ENCODE peak calls at places on chromosomes 1 and 21, in four cellular contexts. One of them, this sample, is unnamed. For H3K36me3, the result is how much of the 10 kb centered on the place peaks cover.

GRCh38 chr1:226938903-226939438 is 1.1 kb upstream of the COQ8A start:
- DNase-seq in thyroid gland: no peak
- DNase-seq in kidney: no peak
- DNase-seq in cardiac muscle cell: no peak
- DNase-seq in this sample: no peak

GRCh38 chr1:229884765-229885164 is 182.3 kb upstream of the GALNT2 start:
- DNase-seq in thyroid gland: no peak
- DNase-seq in kidney: no peak
- DNase-seq in cardiac muscle cell: peak
- DNase-seq in this sample: no peak

GRCh38 chr1:27562483-27563406 is 41.2 kb downstream of the AHDC1 start:
- DNase-seq in cardiac muscle cell: no peak
- DNase-seq in kidney: no peak
- DNase-seq in thyroid gland: no peak
- DNase-seq in this sample: no peak

GRCh38 chr1:12604986-12605385 is 13.0 kb downstream of the DHRS3 start:
- DNase-seq in cardiac muscle cell: no peak
- DNase-seq in kidney: no peak
- DNase-seq in thyroid gland: no peak
- DNase-seq in this sample: no peak

GRCh38 chr1:205774277-205775014 is 836 bp downstream of the RAB29 start:
- DNase-seq in kidney: no peak
- DNase-seq in cardiac muscle cell: peak
- DNase-seq in thyroid gland: peak
- DNase-seq in this sample: peak

GRCh38 chr1:162772571-162773154 is 17.8 kb upstream of the HSD17B7 start:
- DNase-seq in kidney: no peak
- DNase-seq in cardiac muscle cell: no peak
- DNase-seq in thyroid gland: no peak
- DNase-seq in this sample: no peak

GRCh38 chr1:182993746-182994145 is 29.5 kb upstream of the LAMC1 start:
- DNase-seq in kidney: no peak
- DNase-seq in cardiac muscle cell: no peak
- DNase-seq in thyroid gland: no peak
- DNase-seq in this sample: no peak

GRCh38 chr1:22383526-22384291 is 67.9 kb upstream of the ZBTB40 start:
- DNase-seq in cardiac muscle cell: no peak
- DNase-seq in kidney: no peak
- DNase-seq in thyroid gland: no peak
- DNase-seq in this sample: no peak

GRCh38 chr1:243402868-243403267 is 147.0 kb downstream of the SDCCAG8 start:
- DNase-seq in kidney: no peak
- DNase-seq in thyroid gland: no peak
- DNase-seq in cardiac muscle cell: no peak
- DNase-seq in this sample: no peak

GRCh38 chr1:157496121-157496526 is 56.2 kb downstream of the FCRL5 start:
- DNase-seq in cardiac muscle cell: peak
- DNase-seq in thyroid gland: peak
- DNase-seq in kidney: no peak
- DNase-seq in this sample: no peak

GRCh38 chr1:89519779-89520358 is 4.8 kb upstream of the LRRC8B start:
- DNase-seq in kidney: no peak
- DNase-seq in cardiac muscle cell: peak
- DNase-seq in thyroid gland: no peak
- DNase-seq in this sample: no peak

GRCh38 chr1:160171352-160171751 is 19.0 kb upstream of the CASQ1 start:
- DNase-seq in thyroid gland: no peak
- DNase-seq in cardiac muscle cell: no peak
- DNase-seq in kidney: no peak
- DNase-seq in this sample: no peak

GRCh38 chr1:98360864-98361263 is 300.7 kb upstream of the SNX7 start:
- DNase-seq in thyroid gland: no peak
- DNase-seq in kidney: no peak
- DNase-seq in cardiac muscle cell: no peak
- DNase-seq in this sample: no peak

GRCh38 chr1:78088486-78088885 is 42.7 kb downstream of the GIPC2 start:
- DNase-seq in thyroid gland: no peak
- DNase-seq in cardiac muscle cell: no peak
- DNase-seq in kidney: no peak
- DNase-seq in this sample: no peak

GRCh38 chr21:38188037-38188436 is 68.8 kb upstream of the KCNJ15 start:
- DNase-seq in cardiac muscle cell: no peak
- DNase-seq in kidney: no peak
- DNase-seq in thyroid gland: no peak
- DNase-seq in this sample: no peak

GRCh38 chr1:145425436-145426029 is at the start of gene NBPF20:
- DNase-seq in cardiac muscle cell: peak
- DNase-seq in thyroid gland: peak
- DNase-seq in kidney: peak
- DNase-seq in this sample: peak

GRCh38 chr1:9308236-9308635 is 15.5 kb downstream of the SPSB1 start:
- DNase-seq in cardiac muscle cell: no peak
- DNase-seq in thyroid gland: no peak
- DNase-seq in kidney: no peak
- DNase-seq in this sample: no peak

GRCh38 chr1:12144969-12145368 is 21.8 kb upstream of the TNFRSF1B start:
- DNase-seq in kidney: peak
- DNase-seq in thyroid gland: no peak
- DNase-seq in cardiac muscle cell: no peak
- DNase-seq in this sample: no peak

GRCh38 chr1:178607718-178608408 is 95.0 kb downstream of the TEX35 start:
- DNase-seq in kidney: no peak
- DNase-seq in thyroid gland: no peak
- DNase-seq in cardiac muscle cell: no peak
- DNase-seq in this sample: no peak

GRCh38 chr1:227938276-227938675 is 9.5 kb downstream of the WNT9A start:
- DNase-seq in thyroid gland: no peak
- DNase-seq in cardiac muscle cell: no peak
- DNase-seq in kidney: no peak
- DNase-seq in this sample: no peak

GRCh38 chr1:48794815-48795214 is 18.1 kb upstream of the BEND5 start:
- DNase-seq in cardiac muscle cell: no peak
- DNase-seq in kidney: no peak
- DNase-seq in thyroid gland: no peak
- DNase-seq in this sample: no peak

GRCh38 chr21:17921579-17922530 is 102.7 kb upstream of the C21orf91 start:
- DNase-seq in kidney: no peak
- DNase-seq in thyroid gland: no peak
- DNase-seq in cardiac muscle cell: no peak
- DNase-seq in this sample: no peak

GRCh38 chr1:227351443-227351842 is 33.2 kb upstream of the CDC42BPA start:
- DNase-seq in cardiac muscle cell: no peak
- DNase-seq in kidney: no peak
- DNase-seq in thyroid gland: no peak
- DNase-seq in this sample: no peak

GRCh38 chr1:180042994-180043622 is 88.5 kb downstream of the CEP350 start:
- DNase-seq in thyroid gland: no peak
- DNase-seq in kidney: no peak
- DNase-seq in cardiac muscle cell: no peak
- DNase-seq in this sample: no peak
- H3K27ac ChIP-seq in thyroid gland: no peak
- H3K27ac ChIP-seq in kidney: no peak
- H3K27ac ChIP-seq in cardiac muscle cell: no peak
- H3K27ac ChIP-seq in this sample: no peak

GRCh38 chr1:113681596-113682337 is 77.5 kb downstream of the PHTF1 start:
- DNase-seq in cardiac muscle cell: no peak
- DNase-seq in thyroid gland: no peak
- DNase-seq in kidney: no peak
- DNase-seq in this sample: no peak
- TF ChIP-seq CTCF in cardiac muscle cell: no peak
- TF ChIP-seq CTCF in thyroid gland: no peak
- TF ChIP-seq CTCF in kidney: no peak
- TF ChIP-seq CTCF in this sample: no peak

DNA sequence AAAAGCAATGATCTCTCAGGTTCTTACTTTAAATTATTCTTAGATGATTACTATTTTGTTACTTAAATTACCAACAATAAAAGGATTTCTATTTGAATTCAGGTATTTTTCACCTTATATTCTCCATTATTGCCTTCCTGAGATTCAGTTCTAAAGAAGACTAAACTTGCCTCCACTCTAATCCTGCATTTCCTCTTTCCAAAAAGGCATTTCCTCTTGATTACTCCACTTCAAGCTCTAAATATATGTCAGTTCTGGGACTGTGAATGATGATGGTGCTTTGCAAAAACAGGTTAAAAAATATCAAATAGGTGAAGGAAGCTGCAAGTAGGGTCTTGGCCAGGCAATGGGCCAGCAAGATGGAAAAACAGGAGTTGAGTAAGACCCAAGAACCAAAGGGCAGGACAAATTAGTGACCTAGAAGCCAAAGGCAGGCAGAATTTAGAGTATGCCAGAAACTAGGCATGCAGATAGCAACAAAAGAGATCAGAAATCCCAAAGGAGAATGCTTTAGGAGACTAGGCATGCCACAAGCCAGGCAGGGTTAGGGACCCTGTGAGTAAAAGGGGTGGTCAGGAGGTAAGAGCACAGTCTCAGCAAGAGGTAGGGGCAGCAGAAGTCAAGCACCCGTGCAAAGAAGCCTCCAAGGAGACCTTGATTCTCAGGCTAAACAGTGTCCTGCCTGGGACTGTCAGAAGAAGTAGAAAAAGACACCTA is 11.3 kb upstream of the DIPK1A start:
- DNase-seq in thyroid gland: no peak
- DNase-seq in kidney: no peak
- DNase-seq in cardiac muscle cell: no peak
- DNase-seq in this sample: no peak
- H3K36me3 ChIP-seq in thyroid gland: under half
- H3K36me3 ChIP-seq in kidney: under half
- H3K36me3 ChIP-seq in cardiac muscle cell: under half
- H3K36me3 ChIP-seq in this sample: under half

GRCh38 chr1:65167544-65167943 is 19.5 kb downstream of the AK4 start:
- DNase-seq in thyroid gland: no peak
- DNase-seq in cardiac muscle cell: peak
- DNase-seq in kidney: no peak
- DNase-seq in this sample: no peak
- H3K27ac ChIP-seq in thyroid gland: no peak
- H3K27ac ChIP-seq in cardiac muscle cell: peak
- H3K27ac ChIP-seq in kidney: no peak
- H3K27ac ChIP-seq in this sample: no peak

DNA sequence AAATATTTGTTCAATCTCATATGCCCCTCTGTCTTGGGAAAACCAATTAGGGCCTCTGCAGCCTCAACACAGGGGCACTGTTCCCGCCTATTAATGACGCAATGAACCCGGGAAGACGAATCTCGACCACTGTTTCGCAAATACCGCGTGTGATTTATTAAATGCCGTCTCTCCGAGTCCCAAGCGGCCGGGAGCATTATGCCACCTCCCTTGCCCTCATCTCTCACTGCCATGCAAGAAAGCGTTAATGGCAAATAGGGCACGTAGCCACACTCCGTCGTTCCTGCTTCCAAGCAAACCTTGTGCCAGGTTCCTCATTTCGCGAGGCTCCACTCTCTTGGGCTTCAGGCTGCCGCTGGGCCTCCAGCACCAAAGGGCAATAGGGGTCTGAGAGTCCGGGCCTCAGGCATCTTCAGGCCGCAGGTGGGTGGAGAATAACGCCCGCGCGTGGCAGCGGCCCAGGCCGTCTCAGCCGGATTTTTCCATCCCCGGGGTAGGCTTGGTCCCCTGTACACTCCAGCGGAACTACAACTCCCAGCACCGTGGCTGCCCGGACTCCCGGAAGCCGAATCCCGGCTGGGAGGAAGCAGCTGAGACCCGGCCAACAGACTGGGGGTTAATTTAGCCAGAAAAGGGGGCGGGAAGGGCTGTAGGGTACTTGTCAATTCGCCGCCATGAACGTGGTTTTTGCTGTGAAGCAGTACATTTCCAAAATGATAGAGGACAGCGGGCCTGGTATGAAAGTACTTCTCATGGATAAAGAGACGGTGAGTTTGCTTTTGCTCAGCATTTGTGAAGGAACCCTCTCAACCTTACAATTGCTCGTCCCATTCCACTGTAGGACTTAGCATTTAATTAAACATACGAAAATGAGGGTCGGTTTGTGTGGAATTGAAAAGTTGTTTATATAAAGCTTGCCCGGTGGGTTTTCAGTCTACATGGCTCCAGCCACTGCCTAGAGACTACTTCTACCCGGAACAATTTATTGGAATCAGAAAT is at the start of gene VPS45:
- DNase-seq in thyroid gland: peak
- DNase-seq in cardiac muscle cell: peak
- DNase-seq in kidney: peak
- DNase-seq in this sample: peak
- TF ChIP-seq CTCF in thyroid gland: no peak
- TF ChIP-seq CTCF in cardiac muscle cell: peak
- TF ChIP-seq CTCF in kidney: no peak
- TF ChIP-seq CTCF in this sample: no peak